ENCODE peak calls at places on chromosomes 2 and 18, in six cellular contexts. P, H, Z, K, I and G are unnamed samples.

GRCh38 chr2:136297974-136298373 is 180.0 kb upstream of the CXCR4 start:
- DNase-seq in P (no peak), H (no peak), Z (no peak), K (no peak), I (no peak), G (no peak)

GRCh38 chr18:9437049-9437448 is 38.3 kb upstream of the RALBP1 start:
- DNase-seq in P (peak; percentile 44), H (peak; percentile 72), Z (peak; percentile 47), K (no peak), I (peak; percentile 22), G (peak; percentile 40)

GRCh38 chr2:9141379-9141667 is 65.3 kb upstream of the ASAP2 start:
- DNase-seq in P (no peak), H (peak; percentile 41), Z (no peak), K (no peak), I (no peak), G (no peak)

GRCh38 chr2:12726271-12726670 is 9.5 kb downstream of the TRIB2 start:
- DNase-seq in P (no peak), H (no peak), Z (no peak), K (no peak), I (no peak), G (no peak)

GRCh38 chr2:207503234-207503633 is 26.5 kb upstream of the CREB1 start:
- DNase-seq in P (peak; percentile 66), H (no peak), Z (peak; percentile 89), K (no peak), I (no peak), G (no peak)

GRCh38 chr2:96197541-96198255 is 10.9 kb downstream of the STARD7 start:
- DNase-seq in P (peak; percentile 27), H (no peak), Z (peak; percentile 33), K (no peak), I (no peak), G (no peak)

GRCh38 chr18:51196811-51197660 is 445 bp downstream of the MEX3C start:
- DNase-seq in P (peak; percentile 45), H (peak; percentile 82), Z (peak; percentile 51), K (no peak), I (peak; percentile 52), G (peak; percentile 40)

GRCh38 chr2:10374362-10374943 is 71.7 kb downstream of the HPCAL1 start:
- DNase-seq in P (no peak), H (no peak), Z (no peak), K (no peak), I (no peak), G (no peak)

GRCh38 chr2:101238930-101239759 is 13.5 kb upstream of the CNOT11 start:
- DNase-seq in P (no peak), H (no peak), Z (no peak), K (no peak), I (no peak), G (no peak)

GRCh38 chr2:11155326-11156059 is at the start of gene SLC66A3:
- DNase-seq in P (peak; percentile 83), H (no peak), Z (peak; percentile 81), K (peak; percentile 48), I (peak; percentile 89), G (peak; percentile 91)

GRCh38 chr2:111161971-111162370 is 41.3 kb downstream of the BCL2L11 start:
- DNase-seq in P (no peak), H (no peak), Z (no peak), K (no peak), I (no peak), G (no peak)

GRCh38 chr2:68544811-68545210 is 77.4 kb downstream of the APLF start:
- DNase-seq in P (no peak), H (no peak), Z (no peak), K (no peak), I (no peak), G (no peak)

GRCh38 chr18:47172476-47172875 is 3.7 kb downstream of the IER3IP1 start:
- DNase-seq in P (no peak), H (no peak), Z (no peak), K (no peak), I (no peak), G (no peak)
- TF ChIP-seq CTCF in P (no peak), H (no peak), Z (no peak), K (no peak), I (no peak), G (no peak)

DNA sequence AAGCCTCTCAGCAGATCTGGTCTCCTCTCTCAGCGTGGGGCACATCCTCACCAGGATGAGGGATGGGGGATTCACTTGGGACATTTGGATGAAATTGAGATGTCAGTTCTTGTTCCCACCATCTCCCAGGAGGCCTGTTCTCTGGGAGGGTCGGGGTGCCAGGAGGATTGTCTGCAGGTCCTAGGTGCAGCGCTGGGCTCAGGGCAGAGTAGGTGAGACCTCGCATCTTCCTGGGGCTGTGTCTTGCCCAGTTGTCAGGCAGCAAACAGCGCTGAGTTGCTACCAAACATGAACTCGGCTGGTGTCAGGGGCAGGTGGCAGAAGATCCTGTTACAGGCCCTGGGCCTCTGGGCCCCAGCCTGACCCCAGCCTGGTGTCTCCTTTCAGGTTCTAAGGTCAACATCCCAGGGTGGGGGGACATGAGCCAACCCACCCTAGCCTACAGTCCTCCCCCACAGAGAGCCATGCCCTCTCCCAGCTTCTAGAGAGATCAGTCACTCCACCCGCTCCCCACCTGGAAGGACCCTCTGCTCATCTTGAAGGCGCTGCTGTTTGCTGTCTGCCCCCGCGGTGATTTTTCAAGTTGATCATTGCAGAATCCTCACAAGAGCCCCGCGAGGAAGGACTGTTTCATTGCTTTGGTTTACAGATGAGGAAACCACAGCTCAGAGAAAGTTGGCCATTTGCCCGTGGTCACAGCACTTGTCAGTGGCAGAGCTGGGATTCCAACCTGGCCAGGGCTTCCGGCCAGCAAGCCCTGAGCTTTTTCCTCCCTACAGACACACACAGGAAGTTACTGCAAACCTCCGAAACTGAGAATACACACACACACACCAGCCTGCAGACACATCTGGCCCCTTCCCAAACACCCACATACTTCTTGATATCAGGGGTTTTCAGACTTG is 83.9 kb downstream of the STPG4 start:
- DNase-seq in P (peak; percentile 90), H (peak; percentile 94), Z (peak; percentile 95), K (peak; percentile 85), I (no peak), G (peak; percentile 96)
- H3K4me3 ChIP-seq in P (no peak overlapping the region), H (no peak overlapping the region), Z (no peak overlapping the region), K (no peak overlapping the region), I (no peak overlapping the region), G (no peak overlapping the region)

GRCh38 chr2:20225294-20226151 is 593 bp upstream of the SDC1 start:
- DNase-seq in P (peak; percentile 35), H (peak; percentile 63), Z (peak; percentile 33), K (peak; percentile 10), I (peak; percentile 55), G (peak; percentile 65)
- TF ChIP-seq CTCF in P (peak; percentile 50), H (no peak), Z (peak; percentile 34), K (peak; percentile 60), I (peak; percentile 69), G (peak; percentile 57)

GRCh38 chr2:74373189-74373588 is 6.9 kb downstream of the DCTN1 start:
- DNase-seq in P (peak; percentile 70), H (no peak), Z (peak; percentile 66), K (no peak), I (peak; percentile 37), G (peak; percentile 19)
- H3K4me3 ChIP-seq in P (no peak overlapping the region), H (no peak overlapping the region), Z (no peak overlapping the region), K (no peak overlapping the region), I (no peak overlapping the region), G (no peak overlapping the region)

GRCh38 chr2:128591022-128591840 is 272.6 kb upstream of the HS6ST1 start:
- DNase-seq in P (no peak), H (peak; percentile 39), Z (no peak), K (no peak), I (no peak), G (no peak)

GRCh38 chr2:128590309-128591021 is 271.8 kb upstream of the HS6ST1 start:
- DNase-seq in P (no peak), H (no peak), Z (no peak), K (no peak), I (no peak), G (no peak)

GRCh38 chr2:128585706-128586105 is 267.0 kb upstream of the HS6ST1 start:
- DNase-seq in P (peak; percentile 63), H (no peak), Z (peak; percentile 97), K (peak; percentile 50), I (no peak), G (peak; percentile 35)

GRCh38 chr2:128591841-128592822 is 273.5 kb upstream of the HS6ST1 start:
- DNase-seq in P (no peak), H (peak; percentile 26), Z (no peak), K (no peak), I (no peak), G (no peak)

GRCh38 chr2:128589681-128590080 is 271.0 kb upstream of the HS6ST1 start:
- DNase-seq in P (no peak), H (peak; percentile 25), Z (no peak), K (no peak), I (no peak), G (no peak)
- TF ChIP-seq CTCF in P (no peak), H (no peak), Z (no peak), K (no peak), I (no peak), G (no peak)

GRCh38 chr2:70977605-70978205 is 725 bp upstream of the ANKRD53 start:
- DNase-seq in P (peak; percentile 93), H (peak; percentile 81), Z (peak; percentile 98), K (peak; percentile 47), I (peak; percentile 46), G (peak; percentile 74)
- H3K4me3 ChIP-seq in P (peak overlapping the region; percentile 62), H (peak overlapping the region; percentile 69), Z (peak overlapping the region; percentile 51), K (peak overlapping the region; percentile 53), I (peak overlapping the region; percentile 50), G (peak overlapping the region; percentile 70)